ENCODE peak calls at places on chromosome 21, in nine cellular contexts. U is cardiac muscle cell; G is fibroblast of lung; K is CD4-positive, alpha-beta T cell; Y is heart left ventricle; O is H9; L is thyroid gland; A is hepatocyte; B is esophagus squamous epithelium. W is an unnamed sample.

GRCh38 chr21:31872452-31873274 is at the start of gene HUNK:
- DNase-seq in O (peak; percentile 62), A (peak; percentile 76), K (no peak), Y (no peak), U (peak; percentile 77), B (no peak), G (peak; percentile 37), L (peak; percentile 32), W (no peak)

GRCh38 chr21:15809818-15810217 is 80.0 kb downstream of the USP25 start:
- DNase-seq in O (no peak), K (no peak), A (no peak), G (peak; percentile 14), L (no peak), U (no peak), Y (no peak), B (no peak), W (no peak)

GRCh38 chr21:38312822-38313221 is 56.0 kb downstream of the KCNJ15 start:
- DNase-seq in K (no peak), B (no peak), A (no peak), Y (no peak), U (no peak), O (no peak), L (no peak), G (no peak), W (no peak)

GRCh38 chr21:35529141-35529863 is 480.2 kb upstream of the RUNX1 start:
- DNase-seq in B (no peak), K (no peak), U (no peak), G (peak; percentile 62), Y (no peak), L (no peak), O (no peak), A (peak; percentile 32), W (no peak)

GRCh38 chr21:31110430-31110829 is 72.2 kb upstream of the KRTAP19-8 start:
- DNase-seq in U (no peak), G (no peak), K (no peak), B (no peak), Y (no peak), O (no peak), A (no peak), L (no peak), W (no peak)

GRCh38 chr21:37503848-37504467 is 137.4 kb downstream of the DYRK1A start:
- DNase-seq in K (no peak), G (peak; percentile 80), U (no peak), A (peak; percentile 40), B (no peak), O (no peak), L (no peak), Y (no peak), W (no peak)

GRCh38 chr21:33070921-33071877 is 1.3 kb downstream of the OLIG1 start:
- DNase-seq in O (peak; percentile 55), Y (peak; percentile 58), U (peak; percentile 13), L (no peak), A (no peak), B (no peak), K (no peak), G (peak; percentile 8), W (no peak)

GRCh38 chr21:34912022-34912933 is 136.8 kb downstream of the RUNX1 start:
- DNase-seq in G (no peak), A (no peak), Y (no peak), K (no peak), U (no peak), L (no peak), B (no peak), O (no peak), W (no peak)

GRCh38 chr21:45424854-45425795 is 20.2 kb downstream of the COL18A1 start:
- DNase-seq in B (no peak), G (no peak), U (no peak), O (no peak), L (no peak), Y (peak; percentile 56), K (no peak), A (no peak), W (no peak)

GRCh38 chr21:42093991-42094417 is 22.9 kb downstream of the UMODL1 start:
- DNase-seq in B (no peak), K (no peak), G (peak; percentile 98), L (peak; percentile 93), A (peak; percentile 55), O (no peak), U (no peak), Y (peak; percentile 61), W (no peak)

GRCh38 chr21:28754127-28754611 is 238.5 kb downstream of the LTN1 start:
- DNase-seq in U (peak; percentile 93), O (no peak), L (no peak), G (peak; percentile 93), B (no peak), Y (peak; percentile 55), K (no peak), A (peak; percentile 56), W (no peak)

GRCh38 chr21:20343186-20343585 is 655.0 kb upstream of the NCAM2 start:
- DNase-seq in A (no peak), L (no peak), Y (no peak), U (no peak), B (no peak), K (no peak), O (no peak), G (no peak), W (no peak)

GRCh38 chr21:38773108-38774061 is 32.3 kb upstream of the ETS2 start:
- DNase-seq in U (no peak), B (no peak), K (no peak), O (no peak), G (peak; percentile 97), A (peak; percentile 69), Y (no peak), L (no peak), W (no peak)

GRCh38 chr21:19607983-19608668 is 1204.5 kb upstream of the TMPRSS15 start:
- DNase-seq in L (no peak), A (peak; percentile 11), U (no peak), B (no peak), G (no peak), O (no peak), Y (no peak), K (no peak), W (no peak)

GRCh38 chr21:22889445-22889844 is 1891.2 kb downstream of the NCAM2 start:
- DNase-seq in K (no peak), O (no peak), U (no peak), L (no peak), G (no peak), A (no peak), Y (no peak), B (no peak), W (no peak)

GRCh38 chr21:45393833-45394638 is 10.9 kb upstream of the COL18A1 start:
- DNase-seq in Y (peak; percentile 29), U (no peak), K (no peak), A (no peak), O (no peak), B (no peak), G (no peak), L (no peak), W (no peak)

GRCh38 chr21:20902998-20903397 is 95.2 kb upstream of the NCAM2 start:
- DNase-seq in U (no peak), Y (no peak), O (no peak), A (no peak), G (no peak), L (no peak), K (no peak), B (no peak), W (no peak)

GRCh38 chr21:25215698-25216384 is 391.4 kb downstream of the MRPL39 start:
- DNase-seq in L (no peak), U (no peak), B (no peak), G (no peak), Y (no peak), K (no peak), O (no peak), A (no peak), W (no peak)

GRCh38 chr21:25214676-25215075 is 392.6 kb downstream of the MRPL39 start:
- DNase-seq in G (no peak), U (no peak), O (no peak), K (no peak), A (no peak), B (no peak), L (no peak), Y (peak; percentile 28), W (no peak)

GRCh38 chr21:25220954-25221353 is 386.3 kb downstream of the MRPL39 start:
- DNase-seq in U (no peak), L (no peak), A (no peak), O (no peak), B (no peak), G (no peak), Y (no peak), K (no peak), W (no peak)

DNA sequence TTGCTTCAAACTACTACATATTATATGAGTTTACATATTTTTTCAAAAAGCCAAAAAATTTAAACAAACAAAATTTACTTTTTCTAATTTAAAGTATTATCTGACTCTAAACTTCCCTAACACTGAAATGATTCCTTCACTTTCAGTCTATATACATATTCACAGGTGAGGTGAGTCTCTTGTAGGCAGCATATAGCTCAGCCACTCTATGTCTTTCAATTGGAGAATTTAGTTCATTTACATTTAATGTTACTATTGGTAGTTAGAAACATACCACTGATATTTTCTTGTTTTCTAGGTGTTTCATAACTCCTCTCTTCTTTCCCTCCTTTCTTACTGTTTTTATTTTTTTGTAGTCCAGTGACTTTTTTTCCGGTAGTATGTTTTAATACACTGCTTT is 387.1 kb downstream of the MRPL39 start:
- DNase-seq in B (no peak), U (no peak), A (no peak), K (no peak), L (no peak), G (no peak), O (no peak), Y (no peak), W (no peak)
- H3K9me3 ChIP-seq in B (no peaks in the 10 kb centered on the region), U (no peaks in the 10 kb centered on the region), A (no peaks in the 10 kb centered on the region), K (peaks cover 13% of the 10 kb centered on the region), L (no peaks in the 10 kb centered on the region), G (no peaks in the 10 kb centered on the region), O (no peaks in the 10 kb centered on the region), Y (peaks cover 25% of the 10 kb centered on the region), W (no peaks in the 10 kb centered on the region)

DNA sequence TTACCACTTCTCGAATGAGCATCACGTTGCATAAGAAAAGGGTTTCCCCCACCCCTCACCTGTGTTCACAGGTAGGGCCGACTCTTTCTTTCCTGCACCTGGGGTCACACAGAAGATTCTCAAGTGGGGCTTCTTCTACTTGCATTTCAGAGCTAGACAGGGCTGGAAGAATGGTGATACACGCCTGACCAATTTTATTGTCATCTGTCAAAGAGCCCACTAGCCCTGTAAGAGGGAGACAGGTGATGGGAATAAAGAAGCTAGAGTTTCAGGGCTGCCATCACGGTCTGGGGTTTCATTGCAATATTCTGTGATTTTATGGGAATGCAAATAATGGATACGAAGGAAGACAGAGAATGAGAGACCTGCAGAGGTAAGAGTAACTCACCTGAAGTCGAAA is 78.5 kb upstream of the DSCAM start:
- DNase-seq in K (no peak), A (no peak), O (no peak), G (no peak), L (no peak), Y (no peak), U (no peak), B (no peak), W (no peak)
- H3K9me3 ChIP-seq in K (peaks cover 8% of the 10 kb centered on the region), A (peaks cover 3% of the 10 kb centered on the region), O (no peaks in the 10 kb centered on the region), G (no peaks in the 10 kb centered on the region), L (no peaks in the 10 kb centered on the region), Y (peaks cover 28% of the 10 kb centered on the region), U (no peaks in the 10 kb centered on the region), B (no peaks in the 10 kb centered on the region), W (peaks cover 3% of the 10 kb centered on the region)

GRCh38 chr21:25175938-25176337 is 431.3 kb downstream of the MRPL39 start:
- DNase-seq in Y (no peak), U (no peak), B (no peak), L (no peak), A (no peak), K (no peak), O (no peak), G (no peak), W (no peak)
- H3K9me3 ChIP-seq in Y (no peaks in the 10 kb centered on the region), U (no peaks in the 10 kb centered on the region), B (no peaks in the 10 kb centered on the region), L (no peaks in the 10 kb centered on the region), A (no peaks in the 10 kb centered on the region), K (no peaks in the 10 kb centered on the region), O (no peaks in the 10 kb centered on the region), G (no peaks in the 10 kb centered on the region), W (no peaks in the 10 kb centered on the region)

GRCh38 chr21:44384968-44385367 is 31.5 kb downstream of the TRPM2 start:
- DNase-seq in O (no peak), U (no peak), B (no peak), G (no peak), A (no peak), L (no peak), K (no peak), Y (no peak), W (no peak)
- H3K9me3 ChIP-seq in O (no peaks in the 10 kb centered on the region), U (no peaks in the 10 kb centered on the region), B (peaks cover 21% of the 10 kb centered on the region), G (no peaks in the 10 kb centered on the region), A (peaks cover 3% of the 10 kb centered on the region), L (no peaks in the 10 kb centered on the region), K (peaks cover 25% of the 10 kb centered on the region), Y (peaks cover 56% of the 10 kb centered on the region), W (no peaks in the 10 kb centered on the region)

W was measured in T-helper 17 cell.